ENCODE peak calls at places on chromosomes 13 and 19, in ten cellular contexts. Q is uterus; U is NB4; P is endothelial cell; V is colonic mucosa; Y is WTC11; M is breast epithelium; B is IMR-90; L is CD4-positive, alpha-beta T cell; C is neural crest cell. T is an unnamed sample.
A peak's percentile ranks its signal among the peaks of the same experiment; 100 is the strongest.

GRCh38 chr13:55560331-55560730 is 1580.4 kb upstream of the PRR20A start:
- DNase-seq in Y (no peak), L (no peak), U (no peak), Q (no peak), B (no peak), M (no peak), P (no peak), C (no peak), V (no peak), T (no peak)

GRCh38 chr13:79194272-79194671 is 211.8 kb downstream of the RBM26 start:
- DNase-seq in M (no peak), Q (no peak), V (no peak), Y (no peak), L (no peak), B (no peak), U (peak; percentile 52), C (no peak), P (no peak), T (no peak)

GRCh38 chr13:18951412-18951811 is 230.2 kb downstream of the TUBA3C start:
- DNase-seq in Q (no peak), L (no peak), Y (no peak), M (no peak), P (no peak), V (no peak), C (no peak), B (no peak), U (no peak), T (no peak)

GRCh38 chr13:75938811-75939525 is 302.8 kb downstream of the LMO7 start:
- DNase-seq in U (no peak), Y (no peak), V (no peak), M (no peak), Q (no peak), P (no peak), L (no peak), C (no peak), B (peak; percentile 19), T (no peak)

GRCh38 chr19:46787331-46788100 is 878 bp downstream of the SLC1A5 start:
- DNase-seq in M (no peak), L (peak; percentile 27), P (peak; percentile 49), C (peak; percentile 52), Q (peak; percentile 62), B (peak; percentile 63), U (peak; percentile 94), V (peak; percentile 75), Y (peak; percentile 53), T (peak; percentile 66)

GRCh38 chr19:13150919-13151604 is 851 bp downstream of the IER2 start:
- DNase-seq in P (peak; percentile 16), Y (no peak), M (no peak), L (no peak), U (peak; percentile 46), V (peak; percentile 45), B (no peak), C (no peak), Q (peak; percentile 60), T (no peak)

GRCh38 chr19:36685835-36686234 is 1.6 kb upstream of the ZNF567 start:
- DNase-seq in Y (no peak), U (peak; percentile 41), B (no peak), V (no peak), Q (no peak), M (no peak), C (no peak), L (no peak), P (no peak), T (no peak)

GRCh38 chr13:57992416-57992815 is 360.9 kb downstream of the PCDH17 start:
- DNase-seq in C (no peak), P (no peak), V (no peak), L (no peak), M (no peak), Y (no peak), B (no peak), Q (no peak), U (no peak), T (no peak)

GRCh38 chr13:38398810-38399493 is 49.3 kb downstream of the UFM1 start:
- DNase-seq in Q (no peak), C (no peak), Y (no peak), V (no peak), M (no peak), L (no peak), U (peak; percentile 78), B (peak; percentile 39), P (no peak), T (no peak)

GRCh38 chr19:51333836-51334460 is 8.0 kb downstream of the VSIG10L start:
- DNase-seq in C (no peak), U (peak; percentile 37), M (no peak), B (no peak), V (no peak), P (no peak), Q (no peak), L (no peak), Y (no peak), T (no peak)

GRCh38 chr19:7349961-7350711 is 1.4 kb downstream of the ARHGEF18 start:
- DNase-seq in L (peak; percentile 81), P (no peak), B (no peak), Q (no peak), M (no peak), V (no peak), U (peak; percentile 96), Y (no peak), C (no peak), T (no peak)

GRCh38 chr19:13234518-13234917 is 84.3 kb downstream of the IER2 start:
- DNase-seq in Y (peak; percentile 76), P (no peak), Q (peak; percentile 24), U (peak; percentile 72), M (no peak), L (peak; percentile 53), V (peak; percentile 83), C (peak; percentile 58), B (no peak), T (no peak)

GRCh38 chr13:85497652-85498051 is 301.6 kb downstream of the SLITRK6 start:
- DNase-seq in C (no peak), Y (no peak), U (no peak), L (no peak), Q (no peak), V (no peak), P (no peak), B (peak; percentile 97), M (no peak), T (no peak)

GRCh38 chr13:26968431-26969335 is 202.9 kb downstream of the USP12 start:
- DNase-seq in L (no peak), Q (no peak), Y (no peak), V (peak; percentile 95), B (peak; percentile 23), M (no peak), C (no peak), U (peak; percentile 91), P (no peak), T (no peak)

GRCh38 chr19:5498817-5499535 is 43.8 kb downstream of the ZNRF4 start:
- DNase-seq in M (no peak), B (no peak), P (no peak), Y (peak; percentile 76), U (no peak), L (no peak), V (no peak), Q (no peak), C (peak; percentile 22), T (no peak)

GRCh38 chr13:40341086-40341471 is 325.4 kb downstream of the FOXO1 start:
- DNase-seq in B (no peak), U (no peak), Q (no peak), M (no peak), Y (no peak), P (no peak), L (no peak), V (no peak), C (no peak), T (no peak)

DNA sequence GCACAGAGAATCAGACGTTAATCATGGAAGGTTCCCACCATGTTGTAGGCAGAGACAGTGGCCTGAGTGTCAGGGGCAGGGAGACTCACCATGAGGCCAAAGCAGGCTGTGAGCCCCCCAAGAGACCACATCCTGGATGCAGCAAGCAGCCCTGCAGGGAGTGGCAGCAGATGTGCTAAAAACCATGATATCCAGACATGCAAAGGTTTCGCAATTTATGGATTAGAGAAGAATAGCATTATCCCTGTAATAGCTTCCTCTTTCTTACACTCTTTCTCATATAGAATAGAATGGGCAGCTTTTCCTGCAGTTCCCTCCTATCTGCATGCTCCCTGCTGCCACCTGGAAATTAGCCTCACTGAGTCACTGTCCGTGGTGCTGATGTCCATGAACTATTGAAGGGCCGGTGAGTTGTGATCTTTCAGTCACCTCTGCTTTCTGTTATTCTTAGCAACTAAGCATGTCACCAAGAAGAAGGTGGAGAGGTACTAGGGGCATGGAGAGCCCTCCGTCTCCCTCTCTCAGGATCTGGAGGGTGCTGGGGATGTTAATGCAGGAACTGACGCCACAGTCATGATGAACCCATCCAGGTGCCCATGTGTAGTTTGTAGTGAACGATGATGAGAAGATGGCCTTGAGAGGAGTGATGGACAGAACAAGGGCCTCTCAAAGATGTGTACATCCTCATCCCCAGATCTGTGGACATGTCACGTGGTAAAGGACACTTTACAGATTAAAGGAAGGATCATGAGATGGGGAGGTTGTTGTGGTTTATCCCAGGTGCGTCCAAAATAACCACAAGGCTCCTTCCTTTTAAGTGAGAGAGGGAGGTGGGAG is 9.9 kb downstream of the CEACAM4 start:
- DNase-seq in Y (peak; percentile 57), B (peak; percentile 10), M (no peak), V (no peak), U (peak; percentile 46), L (no peak), Q (no peak), C (no peak), P (peak; percentile 69), T (no peak)
- TF ChIP-seq CTCF in Y (no peak), B (no peak), M (no peak), V (no peak), U (no peak), L (no peak), Q (no peak), C (no peak), P (no peak), T (no peak)

DNA sequence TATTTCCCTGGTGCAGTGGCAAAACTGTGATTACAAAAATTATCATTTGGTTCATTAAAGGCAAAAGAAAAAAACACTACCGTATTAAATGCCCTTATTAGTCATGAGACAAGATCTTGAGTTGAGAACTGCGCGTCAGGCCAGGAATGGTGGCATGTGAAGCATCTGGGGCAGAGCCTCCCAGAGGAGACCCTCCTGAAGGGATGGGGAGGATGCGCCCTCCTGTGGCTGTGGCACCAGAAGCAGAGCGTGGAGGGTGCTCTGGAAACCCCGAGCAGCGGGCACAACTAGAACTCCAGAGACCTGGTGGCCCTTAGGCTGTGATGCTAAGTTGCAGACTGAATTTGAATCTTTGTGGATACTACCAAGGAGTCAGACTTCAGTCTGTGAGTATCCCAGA is 11.5 kb downstream of the CUL4A start:
- DNase-seq in U (no peak), B (no peak), L (peak; percentile 14), P (no peak), C (no peak), Y (no peak), V (no peak), M (no peak), Q (no peak), T (no peak)
- TF ChIP-seq CTCF in U (no peak), B (peak; percentile 31), L (peak; percentile 10), P (no peak), C (peak; percentile 16), Y (no peak), V (no peak), M (no peak), Q (no peak), T (no peak)

GRCh38 chr13:29730253-29730652 is 120.2 kb downstream of the UBL3 start:
- DNase-seq in B (no peak), Y (no peak), P (no peak), C (no peak), V (no peak), M (no peak), Q (no peak), L (no peak), U (peak; percentile 22), T (no peak)
- TF ChIP-seq CTCF in B (no peak), Y (peak; percentile 25), P (peak; percentile 41), C (peak; percentile 39), V (no peak), M (no peak), Q (no peak), L (no peak), U (no peak), T (peak; percentile 38)

GRCh38 chr13:95982144-95982543 is 71.1 kb downstream of the UGGT2 start:
- DNase-seq in C (no peak), V (no peak), Q (no peak), B (no peak), M (no peak), U (no peak), Y (no peak), L (no peak), P (no peak), T (no peak)
- TF ChIP-seq CTCF in C (no peak), V (no peak), Q (no peak), B (no peak), M (no peak), U (no peak), Y (no peak), L (no peak), P (no peak), T (no peak)

T was measured in mesothelial cell of epicardium.